ENCODE peak calls at places on chromosomes 2 and 18, in ten cellular contexts. Y is GM13976; O is SJSA1; Q is kidney tubule cell; I is activated T-cell treated with anti-CD3 and anti-CD28 coated beads for 1 hour; E is lower leg skin; F is stimulated activated CD4-positive, alpha-beta T cell treated with anti-CD3 and anti-CD28 coated beads, Interleukin-15, amount 100 ng/mL, for 48 hours; P is T-cell; M is foreskin fibroblast; J is pons. U is an unnamed sample.

GRCh38 chr2:99662761-99663341 is 173.0 kb upstream of the REV1 start:
- DNase-seq in J (peak), P (no peak), Y (no peak), I (no peak), M (peak), O (peak), E (peak), Q (peak), F (no peak), U (no peak)

GRCh38 chr2:205563646-205564045 is 118.7 kb upstream of the NRP2 start:
- DNase-seq in Q (peak), F (no peak), Y (peak), O (no peak), P (no peak), M (no peak), I (no peak), J (no peak), E (no peak), U (peak)

GRCh38 chr2:101463885-101464653 is 10.8 kb downstream of the RFX8 start:
- DNase-seq in O (peak), Q (peak), P (no peak), M (peak), Y (no peak), E (no peak), I (no peak), F (no peak), J (no peak), U (no peak)

GRCh38 chr2:60260646-60261296 is 292.7 kb downstream of the BCL11A start:
- DNase-seq in M (no peak), Q (peak), J (no peak), Y (no peak), P (no peak), E (no peak), O (no peak), I (no peak), F (no peak), U (peak)

GRCh38 chr2:101032100-101032776 is 30.1 kb downstream of the RPL31 start:
- DNase-seq in Y (no peak), E (no peak), I (no peak), F (no peak), Q (no peak), P (no peak), O (no peak), M (no peak), J (no peak), U (no peak)

GRCh38 chr18:80096032-80096565 is 13.0 kb upstream of the ADNP2 start:
- DNase-seq in Y (no peak), J (no peak), I (no peak), M (no peak), F (no peak), Q (no peak), E (no peak), O (no peak), P (no peak), U (no peak)

GRCh38 chr2:228613133-228613532 is 431.6 kb upstream of the SPHKAP start:
- DNase-seq in E (no peak), Y (no peak), M (peak), F (peak), I (no peak), J (no peak), Q (peak), P (no peak), O (no peak), U (no peak)

GRCh38 chr2:234308814-234309195 is 188.1 kb downstream of the ARL4C start:
- DNase-seq in M (no peak), F (peak), I (peak), E (peak), J (peak), Q (peak), O (peak), P (peak), Y (peak), U (no peak)

GRCh38 chr2:238202326-238203103 is 980 bp downstream of the ILKAP start:
- DNase-seq in F (no peak), Y (peak), M (peak), E (peak), O (no peak), I (peak), Q (peak), P (no peak), J (no peak), U (peak)